ENCODE peak calls at places on chromosomes 2 and 18, in ten cellular contexts. One of them, this sample, is unnamed.

GRCh38 chr2:74267068-74267467 is 68.7 kb downstream of the MTHFD2 start:
- DNase-seq in stimulated activated CD4-positive, alpha-beta T cell treated with anti-CD3 and anti-CD28 coated beads, Interleukin-2, amount 100 ng/mL, for 48 hours: peak; percentile 34
- DNase-seq in progenitor cell of endocrine pancreas: no peak
- DNase-seq in CD4-positive, alpha-beta T cell: peak; percentile 42
- DNase-seq in Right ventricle myocardium superior: no peak
- DNase-seq in left ventricle myocardium inferior: no peak
- DNase-seq in GM18507: peak; percentile 18
- DNase-seq in dorsolateral prefrontal cortex: no peak
- DNase-seq in caudate nucleus: no peak
- DNase-seq in IMR-90: no peak
- DNase-seq in this sample: no peak

GRCh38 chr2:219551412-219551811 is 7.6 kb downstream of the TMEM198 start:
- DNase-seq in caudate nucleus: no peak
- DNase-seq in GM18507: no peak
- DNase-seq in stimulated activated CD4-positive, alpha-beta T cell treated with anti-CD3 and anti-CD28 coated beads, Interleukin-2, amount 100 ng/mL, for 48 hours: no peak
- DNase-seq in left ventricle myocardium inferior: no peak
- DNase-seq in progenitor cell of endocrine pancreas: no peak
- DNase-seq in CD4-positive, alpha-beta T cell: no peak
- DNase-seq in IMR-90: peak; percentile 49
- DNase-seq in Right ventricle myocardium superior: no peak
- DNase-seq in dorsolateral prefrontal cortex: no peak
- DNase-seq in this sample: no peak

GRCh38 chr2:65539633-65540032 is 107.2 kb upstream of the SPRED2 start:
- DNase-seq in stimulated activated CD4-positive, alpha-beta T cell treated with anti-CD3 and anti-CD28 coated beads, Interleukin-2, amount 100 ng/mL, for 48 hours: no peak
- DNase-seq in IMR-90: no peak
- DNase-seq in Right ventricle myocardium superior: no peak
- DNase-seq in CD4-positive, alpha-beta T cell: no peak
- DNase-seq in progenitor cell of endocrine pancreas: no peak
- DNase-seq in dorsolateral prefrontal cortex: no peak
- DNase-seq in left ventricle myocardium inferior: no peak
- DNase-seq in caudate nucleus: no peak
- DNase-seq in GM18507: no peak
- DNase-seq in this sample: no peak

GRCh38 chr18:13621446-13621849 is 104.9 kb downstream of the FAM210A start:
- DNase-seq in GM18507: no peak
- DNase-seq in CD4-positive, alpha-beta T cell: no peak
- DNase-seq in stimulated activated CD4-positive, alpha-beta T cell treated with anti-CD3 and anti-CD28 coated beads, Interleukin-2, amount 100 ng/mL, for 48 hours: no peak
- DNase-seq in caudate nucleus: no peak
- DNase-seq in dorsolateral prefrontal cortex: no peak
- DNase-seq in progenitor cell of endocrine pancreas: no peak
- DNase-seq in IMR-90: no peak
- DNase-seq in left ventricle myocardium inferior: no peak
- DNase-seq in Right ventricle myocardium superior: no peak
- DNase-seq in this sample: no peak

GRCh38 chr2:63378589-63378988 is 209.7 kb downstream of the WDPCP start:
- DNase-seq in caudate nucleus: no peak
- DNase-seq in progenitor cell of endocrine pancreas: no peak
- DNase-seq in Right ventricle myocardium superior: no peak
- DNase-seq in left ventricle myocardium inferior: no peak
- DNase-seq in stimulated activated CD4-positive, alpha-beta T cell treated with anti-CD3 and anti-CD28 coated beads, Interleukin-2, amount 100 ng/mL, for 48 hours: no peak
- DNase-seq in dorsolateral prefrontal cortex: no peak
- DNase-seq in CD4-positive, alpha-beta T cell: no peak
- DNase-seq in GM18507: no peak
- DNase-seq in IMR-90: no peak
- DNase-seq in this sample: no peak

GRCh38 chr2:224611938-224612337 is 26.8 kb upstream of the CUL3 start:
- DNase-seq in GM18507: no peak
- DNase-seq in IMR-90: no peak
- DNase-seq in dorsolateral prefrontal cortex: no peak
- DNase-seq in CD4-positive, alpha-beta T cell: no peak
- DNase-seq in stimulated activated CD4-positive, alpha-beta T cell treated with anti-CD3 and anti-CD28 coated beads, Interleukin-2, amount 100 ng/mL, for 48 hours: no peak
- DNase-seq in Right ventricle myocardium superior: no peak
- DNase-seq in progenitor cell of endocrine pancreas: no peak
- DNase-seq in caudate nucleus: no peak
- DNase-seq in left ventricle myocardium inferior: no peak
- DNase-seq in this sample: no peak

GRCh38 chr2:31334311-31335026 is 80.1 kb downstream of the XDH start:
- DNase-seq in IMR-90: peak; percentile 56
- DNase-seq in left ventricle myocardium inferior: no peak
- DNase-seq in CD4-positive, alpha-beta T cell: no peak
- DNase-seq in GM18507: no peak
- DNase-seq in caudate nucleus: no peak
- DNase-seq in progenitor cell of endocrine pancreas: no peak
- DNase-seq in stimulated activated CD4-positive, alpha-beta T cell treated with anti-CD3 and anti-CD28 coated beads, Interleukin-2, amount 100 ng/mL, for 48 hours: no peak
- DNase-seq in Right ventricle myocardium superior: no peak
- DNase-seq in dorsolateral prefrontal cortex: no peak
- DNase-seq in this sample: no peak

GRCh38 chr2:10839813-10840212 is 27.2 kb upstream of the PDIA6 start:
- DNase-seq in caudate nucleus: no peak
- DNase-seq in dorsolateral prefrontal cortex: no peak
- DNase-seq in CD4-positive, alpha-beta T cell: no peak
- DNase-seq in IMR-90: peak; percentile 35
- DNase-seq in GM18507: no peak
- DNase-seq in Right ventricle myocardium superior: no peak
- DNase-seq in stimulated activated CD4-positive, alpha-beta T cell treated with anti-CD3 and anti-CD28 coated beads, Interleukin-2, amount 100 ng/mL, for 48 hours: no peak
- DNase-seq in left ventricle myocardium inferior: no peak
- DNase-seq in progenitor cell of endocrine pancreas: peak; percentile 45
- DNase-seq in this sample: no peak

GRCh38 chr18:50757358-50757757 is 62.5 kb downstream of the MRO start:
- DNase-seq in progenitor cell of endocrine pancreas: no peak
- DNase-seq in stimulated activated CD4-positive, alpha-beta T cell treated with anti-CD3 and anti-CD28 coated beads, Interleukin-2, amount 100 ng/mL, for 48 hours: no peak
- DNase-seq in left ventricle myocardium inferior: no peak
- DNase-seq in dorsolateral prefrontal cortex: no peak
- DNase-seq in CD4-positive, alpha-beta T cell: no peak
- DNase-seq in caudate nucleus: no peak
- DNase-seq in Right ventricle myocardium superior: no peak
- DNase-seq in GM18507: no peak
- DNase-seq in IMR-90: no peak
- DNase-seq in this sample: no peak

GRCh38 chr18:77099501-77100370 is 32.8 kb downstream of the MBP start:
- DNase-seq in progenitor cell of endocrine pancreas: no peak
- DNase-seq in CD4-positive, alpha-beta T cell: peak; percentile 30
- DNase-seq in left ventricle myocardium inferior: no peak
- DNase-seq in stimulated activated CD4-positive, alpha-beta T cell treated with anti-CD3 and anti-CD28 coated beads, Interleukin-2, amount 100 ng/mL, for 48 hours: no peak
- DNase-seq in caudate nucleus: no peak
- DNase-seq in Right ventricle myocardium superior: no peak
- DNase-seq in IMR-90: no peak
- DNase-seq in GM18507: no peak
- DNase-seq in dorsolateral prefrontal cortex: no peak
- DNase-seq in this sample: no peak

GRCh38 chr18:3619746-3620145 is 169.8 kb downstream of the TGIF1 start:
- DNase-seq in dorsolateral prefrontal cortex: no peak
- DNase-seq in CD4-positive, alpha-beta T cell: no peak
- DNase-seq in progenitor cell of endocrine pancreas: no peak
- DNase-seq in stimulated activated CD4-positive, alpha-beta T cell treated with anti-CD3 and anti-CD28 coated beads, Interleukin-2, amount 100 ng/mL, for 48 hours: no peak
- DNase-seq in left ventricle myocardium inferior: no peak
- DNase-seq in caudate nucleus: no peak
- DNase-seq in IMR-90: no peak
- DNase-seq in GM18507: no peak
- DNase-seq in Right ventricle myocardium superior: no peak
- DNase-seq in this sample: no peak

GRCh38 chr2:238910751-238911351 is 63.0 kb downstream of the TWIST2 start:
- DNase-seq in IMR-90: no peak
- DNase-seq in stimulated activated CD4-positive, alpha-beta T cell treated with anti-CD3 and anti-CD28 coated beads, Interleukin-2, amount 100 ng/mL, for 48 hours: no peak
- DNase-seq in Right ventricle myocardium superior: no peak
- DNase-seq in left ventricle myocardium inferior: no peak
- DNase-seq in CD4-positive, alpha-beta T cell: no peak
- DNase-seq in caudate nucleus: no peak
- DNase-seq in dorsolateral prefrontal cortex: no peak
- DNase-seq in GM18507: no peak
- DNase-seq in progenitor cell of endocrine pancreas: no peak
- DNase-seq in this sample: no peak

GRCh38 chr2:15177103-15177502 is 384.0 kb downstream of the NBAS start:
- DNase-seq in stimulated activated CD4-positive, alpha-beta T cell treated with anti-CD3 and anti-CD28 coated beads, Interleukin-2, amount 100 ng/mL, for 48 hours: peak; percentile 36
- DNase-seq in GM18507: peak; percentile 14
- DNase-seq in IMR-90: peak; percentile 63
- DNase-seq in CD4-positive, alpha-beta T cell: peak; percentile 38
- DNase-seq in left ventricle myocardium inferior: no peak
- DNase-seq in dorsolateral prefrontal cortex: no peak
- DNase-seq in progenitor cell of endocrine pancreas: no peak
- DNase-seq in caudate nucleus: peak; percentile 32
- DNase-seq in Right ventricle myocardium superior: no peak
- DNase-seq in this sample: no peak

GRCh38 chr2:36369163-36369562 is 13.6 kb downstream of the CRIM1 start:
- DNase-seq in CD4-positive, alpha-beta T cell: no peak
- DNase-seq in caudate nucleus: no peak
- DNase-seq in progenitor cell of endocrine pancreas: no peak
- DNase-seq in stimulated activated CD4-positive, alpha-beta T cell treated with anti-CD3 and anti-CD28 coated beads, Interleukin-2, amount 100 ng/mL, for 48 hours: no peak
- DNase-seq in left ventricle myocardium inferior: no peak
- DNase-seq in GM18507: no peak
- DNase-seq in dorsolateral prefrontal cortex: no peak
- DNase-seq in Right ventricle myocardium superior: no peak
- DNase-seq in IMR-90: no peak
- DNase-seq in this sample: no peak

GRCh38 chr2:172438741-172439508 is 11.5 kb downstream of the ITGA6 start:
- DNase-seq in progenitor cell of endocrine pancreas: no peak
- DNase-seq in dorsolateral prefrontal cortex: no peak
- DNase-seq in Right ventricle myocardium superior: peak; percentile 48
- DNase-seq in left ventricle myocardium inferior: no peak
- DNase-seq in GM18507: no peak
- DNase-seq in IMR-90: peak; percentile 71
- DNase-seq in CD4-positive, alpha-beta T cell: no peak
- DNase-seq in stimulated activated CD4-positive, alpha-beta T cell treated with anti-CD3 and anti-CD28 coated beads, Interleukin-2, amount 100 ng/mL, for 48 hours: no peak
- DNase-seq in caudate nucleus: no peak
- DNase-seq in this sample: no peak

GRCh38 chr18:78971511-78972245 is 7.9 kb upstream of the SALL3 start:
- DNase-seq in caudate nucleus: no peak
- DNase-seq in stimulated activated CD4-positive, alpha-beta T cell treated with anti-CD3 and anti-CD28 coated beads, Interleukin-2, amount 100 ng/mL, for 48 hours: no peak
- DNase-seq in IMR-90: no peak
- DNase-seq in Right ventricle myocardium superior: no peak
- DNase-seq in GM18507: no peak
- DNase-seq in CD4-positive, alpha-beta T cell: no peak
- DNase-seq in dorsolateral prefrontal cortex: no peak
- DNase-seq in progenitor cell of endocrine pancreas: no peak
- DNase-seq in left ventricle myocardium inferior: no peak
- DNase-seq in this sample: no peak

GRCh38 chr18:48534364-48534763 is 4.5 kb upstream of the CTIF start:
- DNase-seq in Right ventricle myocardium superior: no peak
- DNase-seq in IMR-90: peak; percentile 83
- DNase-seq in GM18507: no peak
- DNase-seq in dorsolateral prefrontal cortex: no peak
- DNase-seq in left ventricle myocardium inferior: no peak
- DNase-seq in progenitor cell of endocrine pancreas: no peak
- DNase-seq in CD4-positive, alpha-beta T cell: no peak
- DNase-seq in stimulated activated CD4-positive, alpha-beta T cell treated with anti-CD3 and anti-CD28 coated beads, Interleukin-2, amount 100 ng/mL, for 48 hours: no peak
- DNase-seq in caudate nucleus: no peak
- DNase-seq in this sample: no peak

GRCh38 chr2:108330971-108331370 is 42.3 kb downstream of the SULT1C2 start:
- DNase-seq in CD4-positive, alpha-beta T cell: no peak
- DNase-seq in progenitor cell of endocrine pancreas: no peak
- DNase-seq in GM18507: no peak
- DNase-seq in left ventricle myocardium inferior: no peak
- DNase-seq in Right ventricle myocardium superior: no peak
- DNase-seq in IMR-90: no peak
- DNase-seq in caudate nucleus: no peak
- DNase-seq in dorsolateral prefrontal cortex: no peak
- DNase-seq in stimulated activated CD4-positive, alpha-beta T cell treated with anti-CD3 and anti-CD28 coated beads, Interleukin-2, amount 100 ng/mL, for 48 hours: no peak
- DNase-seq in this sample: no peak

GRCh38 chr2:206160124-206160806 is 570 bp downstream of the EEF1B2 start:
- DNase-seq in caudate nucleus: no peak
- DNase-seq in IMR-90: peak; percentile 38
- DNase-seq in CD4-positive, alpha-beta T cell: peak; percentile 57
- DNase-seq in Right ventricle myocardium superior: no peak
- DNase-seq in dorsolateral prefrontal cortex: no peak
- DNase-seq in progenitor cell of endocrine pancreas: no peak
- DNase-seq in stimulated activated CD4-positive, alpha-beta T cell treated with anti-CD3 and anti-CD28 coated beads, Interleukin-2, amount 100 ng/mL, for 48 hours: no peak
- DNase-seq in left ventricle myocardium inferior: no peak
- DNase-seq in GM18507: no peak
- DNase-seq in this sample: no peak